ENCODE peak calls at places on chromosomes 3 and 15, in ten cellular contexts. One of them, this sample, is unnamed.

GRCh38 chr15:34682673-34683072 is 72.1 kb downstream of the GJD2 start:
- DNase-seq in epithelial cell of esophagus: peak
- DNase-seq in AML-193: no peak
- DNase-seq in endothelial cell: no peak
- DNase-seq in glutamatergic neuron: no peak
- DNase-seq in choroid plexus epithelial cell: peak
- DNase-seq in pancreas: no peak
- DNase-seq in GM04504: no peak
- DNase-seq in hepatocyte: no peak
- DNase-seq in posterior cingulate gyrus: no peak
- DNase-seq in this sample: no peak

GRCh38 chr15:70116317-70116716 is 18.6 kb upstream of the TLE3 start:
- DNase-seq in AML-193: no peak
- DNase-seq in glutamatergic neuron: no peak
- DNase-seq in GM04504: no peak
- DNase-seq in choroid plexus epithelial cell: no peak
- DNase-seq in epithelial cell of esophagus: no peak
- DNase-seq in pancreas: no peak
- DNase-seq in endothelial cell: no peak
- DNase-seq in posterior cingulate gyrus: no peak
- DNase-seq in hepatocyte: no peak
- DNase-seq in this sample: no peak

GRCh38 chr3:31170932-31171670 is 276.6 kb upstream of the GADL1 start:
- DNase-seq in posterior cingulate gyrus: no peak
- DNase-seq in GM04504: peak
- DNase-seq in endothelial cell: no peak
- DNase-seq in choroid plexus epithelial cell: peak
- DNase-seq in hepatocyte: no peak
- DNase-seq in glutamatergic neuron: no peak
- DNase-seq in epithelial cell of esophagus: peak
- DNase-seq in pancreas: no peak
- DNase-seq in AML-193: no peak
- DNase-seq in this sample: no peak

GRCh38 chr15:76386178-76386577 is 49.6 kb downstream of the ISL2 start:
- DNase-seq in glutamatergic neuron: no peak
- DNase-seq in pancreas: no peak
- DNase-seq in epithelial cell of esophagus: peak
- DNase-seq in GM04504: no peak
- DNase-seq in choroid plexus epithelial cell: no peak
- DNase-seq in hepatocyte: no peak
- DNase-seq in endothelial cell: no peak
- DNase-seq in AML-193: no peak
- DNase-seq in posterior cingulate gyrus: no peak
- DNase-seq in this sample: no peak

GRCh38 chr3:98807011-98807410 is 43.9 kb downstream of the ST3GAL6 start:
- DNase-seq in epithelial cell of esophagus: peak
- DNase-seq in choroid plexus epithelial cell: peak
- DNase-seq in hepatocyte: no peak
- DNase-seq in posterior cingulate gyrus: no peak
- DNase-seq in pancreas: no peak
- DNase-seq in AML-193: no peak
- DNase-seq in glutamatergic neuron: no peak
- DNase-seq in endothelial cell: no peak
- DNase-seq in GM04504: no peak
- DNase-seq in this sample: no peak

GRCh38 chr3:2204054-2204453 is 105.4 kb downstream of the CNTN4 start:
- DNase-seq in posterior cingulate gyrus: no peak
- DNase-seq in choroid plexus epithelial cell: no peak
- DNase-seq in endothelial cell: no peak
- DNase-seq in glutamatergic neuron: no peak
- DNase-seq in pancreas: no peak
- DNase-seq in GM04504: no peak
- DNase-seq in AML-193: no peak
- DNase-seq in epithelial cell of esophagus: no peak
- DNase-seq in hepatocyte: no peak
- DNase-seq in this sample: no peak

GRCh38 chr15:101439285-101439919 is 50.1 kb downstream of the PCSK6 start:
- DNase-seq in epithelial cell of esophagus: no peak
- DNase-seq in AML-193: no peak
- DNase-seq in posterior cingulate gyrus: no peak
- DNase-seq in choroid plexus epithelial cell: peak
- DNase-seq in glutamatergic neuron: no peak
- DNase-seq in GM04504: no peak
- DNase-seq in pancreas: no peak
- DNase-seq in endothelial cell: no peak
- DNase-seq in hepatocyte: peak
- DNase-seq in this sample: no peak

GRCh38 chr15:31361764-31362120 is 35.1 kb downstream of the KLF13 start:
- DNase-seq in endothelial cell: no peak
- DNase-seq in pancreas: peak
- DNase-seq in AML-193: no peak
- DNase-seq in posterior cingulate gyrus: no peak
- DNase-seq in glutamatergic neuron: no peak
- DNase-seq in GM04504: no peak
- DNase-seq in epithelial cell of esophagus: no peak
- DNase-seq in hepatocyte: no peak
- DNase-seq in choroid plexus epithelial cell: no peak
- DNase-seq in this sample: peak

GRCh38 chr3:30245805-30246622 is 360.4 kb upstream of the TGFBR2 start:
- DNase-seq in glutamatergic neuron: no peak
- DNase-seq in posterior cingulate gyrus: no peak
- DNase-seq in AML-193: no peak
- DNase-seq in GM04504: no peak
- DNase-seq in pancreas: no peak
- DNase-seq in epithelial cell of esophagus: no peak
- DNase-seq in endothelial cell: no peak
- DNase-seq in hepatocyte: no peak
- DNase-seq in choroid plexus epithelial cell: no peak
- DNase-seq in this sample: no peak

GRCh38 chr15:31905054-31905453 is 125.3 kb upstream of the CHRNA7 start:
- DNase-seq in hepatocyte: peak
- DNase-seq in AML-193: no peak
- DNase-seq in GM04504: no peak
- DNase-seq in glutamatergic neuron: no peak
- DNase-seq in posterior cingulate gyrus: no peak
- DNase-seq in pancreas: no peak
- DNase-seq in choroid plexus epithelial cell: no peak
- DNase-seq in epithelial cell of esophagus: no peak
- DNase-seq in endothelial cell: no peak
- DNase-seq in this sample: no peak

GRCh38 chr3:156604642-156605144 is 49.8 kb upstream of the SSR3 start:
- DNase-seq in hepatocyte: no peak
- DNase-seq in epithelial cell of esophagus: no peak
- DNase-seq in GM04504: no peak
- DNase-seq in glutamatergic neuron: no peak
- DNase-seq in posterior cingulate gyrus: no peak
- DNase-seq in AML-193: no peak
- DNase-seq in pancreas: no peak
- DNase-seq in endothelial cell: no peak
- DNase-seq in choroid plexus epithelial cell: no peak
- DNase-seq in this sample: no peak

GRCh38 chr3:24495334-24495994 is 814 bp upstream of the THRB start:
- DNase-seq in choroid plexus epithelial cell: no peak
- DNase-seq in hepatocyte: peak
- DNase-seq in glutamatergic neuron: peak
- DNase-seq in pancreas: peak
- DNase-seq in GM04504: no peak
- DNase-seq in posterior cingulate gyrus: peak
- DNase-seq in endothelial cell: peak
- DNase-seq in AML-193: no peak
- DNase-seq in epithelial cell of esophagus: peak
- DNase-seq in this sample: no peak